ENCODE peak calls at places on chromosomes 12 and 14, in seven cellular contexts. One of them, this sample, is unnamed.

GRCh38 chr14:90519262-90519920 is 122.6 kb downstream of the CALM1 start:
- DNase-seq in DND-41: no peak
- DNase-seq in activated CD8-positive, alpha-beta memory T cell treated with anti-CD3 and anti-CD28 coated beads, Interleukin-2, amount 50 U/mL, for 4 hours: no peak
- DNase-seq in amygdala: no peak
- DNase-seq in NCI-H1092: no peak
- DNase-seq in hypothalamus: no peak
- DNase-seq in ACHN: no peak
- DNase-seq in this sample: no peak

GRCh38 chr14:61524211-61524806 is 171.0 kb upstream of the HIF1A start:
- DNase-seq in DND-41: no peak
- DNase-seq in activated CD8-positive, alpha-beta memory T cell treated with anti-CD3 and anti-CD28 coated beads, Interleukin-2, amount 50 U/mL, for 4 hours: no peak
- DNase-seq in amygdala: no peak
- DNase-seq in NCI-H1092: no peak
- DNase-seq in hypothalamus: no peak
- DNase-seq in ACHN: peak
- DNase-seq in this sample: no peak

GRCh38 chr12:26668847-26669246 is 164.1 kb downstream of the ITPR2 start:
- DNase-seq in DND-41: no peak
- DNase-seq in activated CD8-positive, alpha-beta memory T cell treated with anti-CD3 and anti-CD28 coated beads, Interleukin-2, amount 50 U/mL, for 4 hours: no peak
- DNase-seq in amygdala: no peak
- DNase-seq in NCI-H1092: no peak
- DNase-seq in hypothalamus: no peak
- DNase-seq in ACHN: no peak
- DNase-seq in this sample: no peak

GRCh38 chr14:74898694-74899093 is 17.0 kb downstream of the DLST start:
- DNase-seq in DND-41: no peak
- DNase-seq in activated CD8-positive, alpha-beta memory T cell treated with anti-CD3 and anti-CD28 coated beads, Interleukin-2, amount 50 U/mL, for 4 hours: no peak
- DNase-seq in amygdala: no peak
- DNase-seq in NCI-H1092: no peak
- DNase-seq in hypothalamus: no peak
- DNase-seq in ACHN: no peak
- DNase-seq in this sample: no peak

GRCh38 chr12:26704684-26705475 is 128.1 kb downstream of the ITPR2 start:
- DNase-seq in DND-41: no peak
- DNase-seq in activated CD8-positive, alpha-beta memory T cell treated with anti-CD3 and anti-CD28 coated beads, Interleukin-2, amount 50 U/mL, for 4 hours: no peak
- DNase-seq in amygdala: no peak
- DNase-seq in NCI-H1092: no peak
- DNase-seq in hypothalamus: no peak
- DNase-seq in ACHN: no peak
- DNase-seq in this sample: no peak

GRCh38 chr12:124684971-124685688 is 117.7 kb upstream of the NCOR2 start:
- DNase-seq in DND-41: no peak
- DNase-seq in activated CD8-positive, alpha-beta memory T cell treated with anti-CD3 and anti-CD28 coated beads, Interleukin-2, amount 50 U/mL, for 4 hours: no peak
- DNase-seq in amygdala: peak
- DNase-seq in NCI-H1092: no peak
- DNase-seq in hypothalamus: no peak
- DNase-seq in ACHN: peak
- DNase-seq in this sample: peak

GRCh38 chr14:73740921-73741326 is 26.7 kb upstream of the PNMA1 start:
- DNase-seq in DND-41: no peak
- DNase-seq in activated CD8-positive, alpha-beta memory T cell treated with anti-CD3 and anti-CD28 coated beads, Interleukin-2, amount 50 U/mL, for 4 hours: no peak
- DNase-seq in amygdala: no peak
- DNase-seq in NCI-H1092: no peak
- DNase-seq in hypothalamus: no peak
- DNase-seq in ACHN: no peak
- DNase-seq in this sample: no peak

GRCh38 chr14:104078031-104078455 is 7.5 kb upstream of the ASPG start:
- DNase-seq in DND-41: peak
- DNase-seq in activated CD8-positive, alpha-beta memory T cell treated with anti-CD3 and anti-CD28 coated beads, Interleukin-2, amount 50 U/mL, for 4 hours: peak
- DNase-seq in amygdala: peak
- DNase-seq in NCI-H1092: peak
- DNase-seq in hypothalamus: peak
- DNase-seq in ACHN: peak
- DNase-seq in this sample: peak

GRCh38 chr14:64098120-64098519 is 196.1 kb downstream of the ESR2 start:
- DNase-seq in DND-41: no peak
- DNase-seq in activated CD8-positive, alpha-beta memory T cell treated with anti-CD3 and anti-CD28 coated beads, Interleukin-2, amount 50 U/mL, for 4 hours: no peak
- DNase-seq in amygdala: no peak
- DNase-seq in NCI-H1092: no peak
- DNase-seq in hypothalamus: no peak
- DNase-seq in ACHN: no peak
- DNase-seq in this sample: no peak

GRCh38 chr12:78559441-78559840 is 305.1 kb upstream of the SYT1 start:
- DNase-seq in DND-41: no peak
- DNase-seq in activated CD8-positive, alpha-beta memory T cell treated with anti-CD3 and anti-CD28 coated beads, Interleukin-2, amount 50 U/mL, for 4 hours: no peak
- DNase-seq in amygdala: no peak
- DNase-seq in NCI-H1092: no peak
- DNase-seq in hypothalamus: no peak
- DNase-seq in ACHN: no peak
- DNase-seq in this sample: no peak

GRCh38 chr14:24289649-24290283 is 9.8 kb downstream of the DHRS1 start:
- DNase-seq in DND-41: no peak
- DNase-seq in activated CD8-positive, alpha-beta memory T cell treated with anti-CD3 and anti-CD28 coated beads, Interleukin-2, amount 50 U/mL, for 4 hours: no peak
- DNase-seq in amygdala: no peak
- DNase-seq in NCI-H1092: no peak
- DNase-seq in hypothalamus: no peak
- DNase-seq in ACHN: no peak
- DNase-seq in this sample: no peak

GRCh38 chr12:24256636-24257150 is 307.2 kb upstream of the SOX5 start:
- DNase-seq in DND-41: no peak
- DNase-seq in activated CD8-positive, alpha-beta memory T cell treated with anti-CD3 and anti-CD28 coated beads, Interleukin-2, amount 50 U/mL, for 4 hours: no peak
- DNase-seq in amygdala: no peak
- DNase-seq in NCI-H1092: no peak
- DNase-seq in hypothalamus: no peak
- DNase-seq in ACHN: no peak
- DNase-seq in this sample: no peak

This sample was measured in caudate nucleus.